ENCODE peak calls at places on chromosomes 3 and 15, in seven cellular contexts. M is neuronal stem cell, S is DND-41, D is fibroblast of lung, A is endodermal cell, Z is neural progenitor cell, X is mammary epithelial cell. E is an unnamed sample.

GRCh38 chr3:59572106-59572505 is 522.3 kb upstream of the CFAP20DC start:
- DNase-seq in S (no peak), A (no peak), Z (no peak), D (no peak), X (no peak), M (no peak), E (no peak)

GRCh38 chr15:34737379-34737928 is 17.3 kb downstream of the GJD2 start:
- DNase-seq in M (no peak), X (peak), A (no peak), Z (no peak), S (no peak), D (no peak), E (no peak)

GRCh38 chr15:69299451-69300128 is 878 bp downstream of the PAQR5 start:
- DNase-seq in S (no peak), M (no peak), A (peak), X (no peak), Z (no peak), D (no peak), E (no peak)

GRCh38 chr15:89674526-89674925 is 4.6 kb downstream of the PLIN1 start:
- DNase-seq in X (no peak), M (no peak), S (no peak), D (peak), Z (no peak), A (no peak), E (no peak)

GRCh38 chr3:112376996-112377395 is 44.0 kb downstream of the CD200 start:
- DNase-seq in X (peak), S (no peak), Z (no peak), D (peak), M (no peak), A (no peak), E (no peak)

GRCh38 chr3:28940530-28940929 is 340.3 kb upstream of the RBMS3 start:
- DNase-seq in Z (no peak), S (no peak), X (peak), D (peak), A (no peak), M (no peak), E (no peak)

GRCh38 chr15:98658831-98659699 is 10.7 kb downstream of the IGF1R start:
- DNase-seq in S (peak), D (peak), M (no peak), Z (peak), X (peak), A (peak), E (no peak)

GRCh38 chr3:189144645-189145044 is 27.1 kb upstream of the TPRG1 start:
- DNase-seq in A (no peak), S (peak), D (peak), X (peak), Z (no peak), M (no peak), E (no peak)

GRCh38 chr3:112097378-112097777 is 11.2 kb downstream of the C3orf52 start:
- DNase-seq in X (peak), S (no peak), A (no peak), M (no peak), D (peak), Z (no peak), E (no peak)

GRCh38 chr3:46883252-46884185 is 6.0 kb downstream of the PTH1R start:
- DNase-seq in A (peak), M (no peak), X (no peak), Z (peak), D (peak), S (no peak), E (no peak)

GRCh38 chr3:51966486-51966885 is 768 bp downstream of the PCBP4 start:
- DNase-seq in X (no peak), Z (no peak), M (no peak), A (no peak), D (no peak), S (no peak), E (no peak)

GRCh38 chr15:41936649-41937567 is 35.4 kb downstream of the EHD4 start:
- DNase-seq in M (no peak), A (no peak), X (no peak), Z (no peak), S (peak), D (no peak), E (no peak)

GRCh38 chr3:40613306-40613705 is 88.5 kb downstream of the ZNF621 start:
- DNase-seq in M (no peak), D (no peak), A (no peak), S (no peak), Z (no peak), X (no peak), E (no peak)

GRCh38 chr3:156181509-156181908 is 61.1 kb downstream of the KCNAB1 start:
- DNase-seq in M (no peak), D (peak), X (peak), S (no peak), A (no peak), Z (no peak), E (no peak)

GRCh38 chr3:114404590-114404989 is 110.8 kb downstream of the TIGIT start:
- DNase-seq in X (peak), D (no peak), M (no peak), Z (no peak), A (no peak), S (no peak), E (no peak)

GRCh38 chr3:31699309-31699953 is 166.7 kb downstream of the STT3B start:
- DNase-seq in M (no peak), X (peak), A (no peak), S (peak), D (peak), Z (no peak), E (no peak)

GRCh38 chr3:188772886-188773285 is 398.9 kb upstream of the TPRG1 start:
- DNase-seq in A (no peak), S (no peak), Z (no peak), M (no peak), D (peak), X (no peak), E (no peak)

GRCh38 chr3:120098710-120099109 is 4.5 kb upstream of the GSK3B start:
- DNase-seq in Z (no peak), X (peak), D (no peak), S (no peak), A (no peak), M (no peak), E (no peak)
- H3K9ac ChIP-seq in Z (no peak), X (no peak), D (no peak), S (no peak), A (no peak), M (no peak), E (no peak)

GRCh38 chr3:45544024-45544718 is 50.4 kb upstream of the LIMD1 start:
- DNase-seq in M (no peak), D (no peak), A (no peak), X (no peak), Z (no peak), S (no peak), E (no peak)

GRCh38 chr3:45544719-45545296 is 49.7 kb upstream of the LIMD1 start:
- DNase-seq in M (no peak), A (peak), Z (no peak), S (no peak), X (no peak), D (no peak), E (no peak)

GRCh38 chr3:45546636-45547201 is 47.8 kb upstream of the LIMD1 start:
- DNase-seq in M (peak), X (no peak), S (peak), Z (peak), D (no peak), A (peak), E (no peak)

GRCh38 chr3:45546223-45546622 is 48.3 kb upstream of the LIMD1 start:
- DNase-seq in Z (no peak), D (no peak), A (no peak), S (no peak), X (no peak), M (no peak), E (no peak)

DNA sequence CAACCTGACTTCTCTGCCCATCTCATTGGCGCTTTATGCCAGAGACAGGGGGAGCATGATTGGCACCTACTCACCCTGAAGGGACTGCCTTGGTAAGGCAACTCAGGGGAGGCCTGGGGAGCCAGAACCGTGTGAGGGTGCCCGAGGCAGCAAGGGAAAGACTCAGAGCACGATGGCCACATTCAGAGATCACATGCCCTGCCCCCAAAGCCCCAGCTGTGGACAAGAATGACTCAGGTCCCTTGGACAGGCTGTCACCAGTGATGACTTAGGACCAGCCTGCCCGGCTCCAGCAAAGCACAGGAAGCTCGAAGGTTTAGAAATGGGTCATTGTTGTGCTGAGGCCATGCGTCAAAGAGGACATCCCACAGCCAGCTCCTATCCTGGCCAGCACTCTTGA is 49.1 kb upstream of the LIMD1 start:
- DNase-seq in S (no peak), X (no peak), D (no peak), M (no peak), A (peak), Z (no peak), E (no peak)
- H3K27ac ChIP-seq in S (no peak), X (no peak), D (no peak), M (no peak), A (no peak), Z (no peak), E (no peak)

GRCh38 chr15:90914240-90915080 is 11.4 kb downstream of the MAN2A2 start:
- DNase-seq in Z (no peak), D (no peak), M (no peak), A (no peak), X (no peak), S (no peak), E (no peak)
- H3K9ac ChIP-seq in Z (no peak), D (no peak), M (no peak), A (no peak), X (no peak), S (no peak), E (no peak)

GRCh38 chr3:41985018-41985417 is 23.1 kb upstream of the ULK4 start:
- DNase-seq in X (no peak), M (no peak), A (no peak), S (no peak), Z (no peak), D (no peak), E (no peak)
- H3K27ac ChIP-seq in X (no peak), M (no peak), A (no peak), S (no peak), Z (no peak), D (no peak), E (no peak)

DNA sequence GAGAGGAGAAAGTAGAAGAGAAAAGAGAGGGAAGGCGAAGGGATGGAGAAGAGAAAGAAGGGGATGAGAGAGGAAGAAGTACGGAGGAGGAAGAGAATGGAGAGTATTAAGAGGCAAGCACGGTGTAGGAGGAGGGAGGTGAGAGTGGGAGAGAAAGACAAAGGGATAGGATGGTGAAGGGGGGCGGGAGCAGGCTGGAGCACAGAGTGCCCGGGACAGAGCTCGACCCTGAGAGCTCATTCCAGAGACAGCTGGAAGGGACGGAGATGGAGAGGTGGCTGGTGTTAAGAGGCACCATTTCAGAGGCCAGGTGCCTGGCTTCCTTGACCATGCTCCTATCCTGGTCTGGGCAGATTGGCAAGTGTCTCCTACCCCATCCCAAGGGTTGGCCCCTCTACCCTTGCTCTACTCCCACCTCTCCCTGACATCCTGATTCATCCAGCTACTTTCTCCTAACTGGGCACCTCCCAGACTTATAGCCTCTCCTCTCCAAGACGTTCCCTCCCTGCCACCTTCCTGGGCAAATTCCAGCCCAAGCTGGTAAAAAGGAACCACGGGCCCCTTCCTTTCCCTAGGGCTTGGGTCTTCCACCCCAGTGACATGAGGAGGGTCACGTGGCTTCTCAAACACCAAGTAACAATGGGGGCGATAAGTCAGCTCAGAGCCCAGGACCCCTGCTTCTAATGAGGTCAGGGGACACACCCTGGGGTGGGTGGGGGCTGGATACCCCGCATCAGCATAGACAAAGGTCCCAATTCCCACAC is 1.2 kb downstream of the CLCN2 start:
- DNase-seq in S (no peak), X (no peak), M (no peak), A (no peak), Z (peak), D (no peak), E (no peak)
- H3K9ac ChIP-seq in S (peak), X (no peak), M (peak), A (peak), Z (peak), D (no peak), E (peak)

GRCh38 chr3:150543531-150543930 is 2.8 kb downstream of the SERP1 start:
- DNase-seq in Z (no peak), M (no peak), S (no peak), A (no peak), D (no peak), X (no peak), E (no peak)
- H3K27ac ChIP-seq in Z (no peak), M (no peak), S (no peak), A (no peak), D (no peak), X (peak), E (no peak)

GRCh38 chr15:62067448-62068044 is 769 bp downstream of the C2CD4A start:
- DNase-seq in Z (peak), S (no peak), D (no peak), X (peak), M (peak), A (peak), E (no peak)

GRCh38 chr15:62069551-62069950 is 2.8 kb downstream of the C2CD4A start:
- DNase-seq in M (no peak), X (no peak), Z (no peak), S (no peak), A (no peak), D (no peak), E (no peak)

GRCh38 chr15:62068071-62068786 is 1.5 kb downstream of the C2CD4A start:
- DNase-seq in S (no peak), M (peak), X (peak), Z (peak), D (peak), A (peak), E (no peak)

GRCh38 chr15:62066663-62067447 is at the start of gene C2CD4A:
- DNase-seq in M (peak), A (peak), D (peak), S (no peak), X (peak), Z (peak), E (no peak)

DNA sequence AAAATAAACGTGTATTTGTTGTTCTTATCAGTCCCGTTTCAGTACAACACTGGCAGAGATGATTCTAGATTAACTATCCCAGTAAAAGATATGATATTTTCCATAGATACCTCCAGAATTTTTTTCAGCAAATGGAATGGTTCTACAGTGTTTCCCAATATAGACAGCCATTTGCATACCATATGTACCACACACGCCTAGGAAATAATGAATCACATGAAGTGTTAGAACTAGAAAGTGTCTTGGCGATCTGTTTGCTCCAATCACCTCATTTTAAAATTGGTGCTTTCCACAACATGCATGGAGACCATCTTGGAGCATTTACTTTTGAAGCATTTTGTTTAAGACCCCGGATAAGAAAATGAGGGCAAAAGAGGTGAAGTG is 2.0 kb downstream of the C2CD4A start:
- DNase-seq in S (no peak), M (no peak), X (peak), A (no peak), D (no peak), Z (no peak), E (no peak)
- H3K9ac ChIP-seq in S (no peak), M (no peak), X (no peak), A (no peak), D (no peak), Z (no peak), E (no peak)

E was measured in SK-N-MC.